ENCODE peak calls at places on chromosome 3, in eight cellular contexts. One of them, this sample, is unnamed. For H3K4me1, the result is how much of the 10 kb centered on the place peaks cover.

GRCh38 chr3:98791341-98792325 is 28.5 kb downstream of the ST3GAL6 start:
- DNase-seq in ovary: no peak
- DNase-seq in endodermal cell: no peak
- DNase-seq in sigmoid colon: no peak
- DNase-seq in osteoblast: no peak
- DNase-seq in upper lobe of right lung: no peak
- DNase-seq in tibial artery: no peak
- DNase-seq in MM.1S: no peak
- DNase-seq in this sample: no peak

GRCh38 chr3:88149146-88149515 is 628 bp upstream of the C3orf38 start:
- DNase-seq in upper lobe of right lung: no peak
- DNase-seq in ovary: no peak
- DNase-seq in endodermal cell: no peak
- DNase-seq in tibial artery: peak
- DNase-seq in MM.1S: peak
- DNase-seq in sigmoid colon: no peak
- DNase-seq in osteoblast: no peak
- DNase-seq in this sample: no peak

GRCh38 chr3:66239513-66240135 is 18.8 kb downstream of the SLC25A26 start:
- DNase-seq in upper lobe of right lung: no peak
- DNase-seq in endodermal cell: no peak
- DNase-seq in MM.1S: peak
- DNase-seq in sigmoid colon: no peak
- DNase-seq in osteoblast: no peak
- DNase-seq in ovary: no peak
- DNase-seq in tibial artery: no peak
- DNase-seq in this sample: no peak

GRCh38 chr3:181723568-181724431 is 12.1 kb downstream of the SOX2 start:
- DNase-seq in osteoblast: no peak
- DNase-seq in MM.1S: no peak
- DNase-seq in ovary: no peak
- DNase-seq in endodermal cell: peak
- DNase-seq in tibial artery: no peak
- DNase-seq in upper lobe of right lung: no peak
- DNase-seq in sigmoid colon: no peak
- DNase-seq in this sample: no peak

GRCh38 chr3:24605511-24605910 is 110.9 kb upstream of the THRB start:
- DNase-seq in upper lobe of right lung: no peak
- DNase-seq in tibial artery: no peak
- DNase-seq in ovary: no peak
- DNase-seq in endodermal cell: no peak
- DNase-seq in osteoblast: peak
- DNase-seq in sigmoid colon: no peak
- DNase-seq in MM.1S: no peak
- DNase-seq in this sample: no peak

GRCh38 chr3:71447803-71448202 is 135.7 kb downstream of the FOXP1 start:
- DNase-seq in endodermal cell: no peak
- DNase-seq in sigmoid colon: no peak
- DNase-seq in MM.1S: no peak
- DNase-seq in upper lobe of right lung: no peak
- DNase-seq in tibial artery: no peak
- DNase-seq in ovary: no peak
- DNase-seq in osteoblast: no peak
- DNase-seq in this sample: no peak

GRCh38 chr3:149726716-149727407 is 25.4 kb downstream of the COMMD2 start:
- DNase-seq in upper lobe of right lung: no peak
- DNase-seq in ovary: no peak
- DNase-seq in sigmoid colon: no peak
- DNase-seq in endodermal cell: no peak
- DNase-seq in MM.1S: no peak
- DNase-seq in osteoblast: no peak
- DNase-seq in tibial artery: no peak
- DNase-seq in this sample: no peak

GRCh38 chr3:69683076-69683806 is 56.0 kb upstream of the MITF start:
- DNase-seq in MM.1S: no peak
- DNase-seq in tibial artery: no peak
- DNase-seq in endodermal cell: peak
- DNase-seq in sigmoid colon: no peak
- DNase-seq in upper lobe of right lung: no peak
- DNase-seq in osteoblast: no peak
- DNase-seq in ovary: no peak
- DNase-seq in this sample: no peak

GRCh38 chr3:159733194-159733860 is 255.3 kb upstream of the IL12A start:
- DNase-seq in sigmoid colon: no peak
- DNase-seq in tibial artery: no peak
- DNase-seq in osteoblast: peak
- DNase-seq in upper lobe of right lung: no peak
- DNase-seq in ovary: no peak
- DNase-seq in MM.1S: no peak
- DNase-seq in endodermal cell: no peak
- DNase-seq in this sample: no peak

GRCh38 chr3:19065027-19065426 is 83.3 kb upstream of the KCNH8 start:
- DNase-seq in MM.1S: no peak
- DNase-seq in upper lobe of right lung: no peak
- DNase-seq in osteoblast: no peak
- DNase-seq in sigmoid colon: no peak
- DNase-seq in tibial artery: no peak
- DNase-seq in endodermal cell: no peak
- DNase-seq in ovary: no peak
- DNase-seq in this sample: no peak
- H3K4me1 ChIP-seq in MM.1S: under half
- H3K4me1 ChIP-seq in upper lobe of right lung: under half
- H3K4me1 ChIP-seq in osteoblast: under half
- H3K4me1 ChIP-seq in sigmoid colon: under half
- H3K4me1 ChIP-seq in tibial artery: under half
- H3K4me1 ChIP-seq in endodermal cell: under half
- H3K4me1 ChIP-seq in ovary: under half
- H3K4me1 ChIP-seq in this sample: under half

GRCh38 chr3:56086355-56086754 is 381.9 kb downstream of the ERC2 start:
- DNase-seq in tibial artery: no peak
- DNase-seq in osteoblast: no peak
- DNase-seq in sigmoid colon: no peak
- DNase-seq in MM.1S: no peak
- DNase-seq in endodermal cell: no peak
- DNase-seq in upper lobe of right lung: no peak
- DNase-seq in ovary: no peak
- DNase-seq in this sample: no peak
- H3K4me1 ChIP-seq in tibial artery: under half
- H3K4me1 ChIP-seq in osteoblast: under half
- H3K4me1 ChIP-seq in sigmoid colon: under half
- H3K4me1 ChIP-seq in MM.1S: under half
- H3K4me1 ChIP-seq in endodermal cell: under half
- H3K4me1 ChIP-seq in upper lobe of right lung: under half
- H3K4me1 ChIP-seq in ovary: under half
- H3K4me1 ChIP-seq in this sample: under half

GRCh38 chr3:123658118-123658859 is 73.4 kb upstream of the HACD2 start:
- DNase-seq in MM.1S: no peak
- DNase-seq in endodermal cell: no peak
- DNase-seq in upper lobe of right lung: no peak
- DNase-seq in ovary: peak
- DNase-seq in tibial artery: peak
- DNase-seq in osteoblast: no peak
- DNase-seq in sigmoid colon: peak
- DNase-seq in this sample: peak
- H3K4me1 ChIP-seq in MM.1S: under half
- H3K4me1 ChIP-seq in endodermal cell: under half
- H3K4me1 ChIP-seq in upper lobe of right lung: half or more
- H3K4me1 ChIP-seq in ovary: under half
- H3K4me1 ChIP-seq in tibial artery: half or more
- H3K4me1 ChIP-seq in osteoblast: half or more
- H3K4me1 ChIP-seq in sigmoid colon: half or more
- H3K4me1 ChIP-seq in this sample: half or more

DNA sequence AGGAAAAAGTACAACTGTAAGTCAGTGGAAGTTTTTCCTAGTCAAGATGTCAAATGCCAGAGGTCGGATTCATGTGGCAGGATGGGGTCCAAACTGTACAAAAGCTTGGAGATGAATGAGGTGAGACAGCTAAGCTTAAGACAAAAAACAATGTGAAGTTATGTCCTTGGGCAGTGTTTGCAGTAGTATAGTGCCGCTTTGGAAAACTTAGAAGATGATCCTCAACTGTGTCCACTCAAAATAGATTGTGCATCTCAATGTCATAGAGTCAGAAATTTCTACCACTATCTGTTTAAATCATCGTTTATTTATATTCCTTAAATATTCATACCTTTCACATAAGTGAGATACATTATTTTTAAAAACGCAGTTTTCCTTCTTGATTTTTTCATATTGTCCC is 77.3 kb downstream of the MBNL1 start:
- DNase-seq in MM.1S: no peak
- DNase-seq in tibial artery: no peak
- DNase-seq in osteoblast: no peak
- DNase-seq in upper lobe of right lung: no peak
- DNase-seq in sigmoid colon: no peak
- DNase-seq in endodermal cell: no peak
- DNase-seq in ovary: no peak
- DNase-seq in this sample: no peak
- H3K4me1 ChIP-seq in MM.1S: under half
- H3K4me1 ChIP-seq in tibial artery: under half
- H3K4me1 ChIP-seq in osteoblast: under half
- H3K4me1 ChIP-seq in upper lobe of right lung: under half
- H3K4me1 ChIP-seq in sigmoid colon: half or more
- H3K4me1 ChIP-seq in endodermal cell: under half
- H3K4me1 ChIP-seq in ovary: under half
- H3K4me1 ChIP-seq in this sample: half or more

GRCh38 chr3:156862338-156862737 is 36.2 kb downstream of the LEKR1 start:
- DNase-seq in MM.1S: no peak
- DNase-seq in endodermal cell: no peak
- DNase-seq in upper lobe of right lung: no peak
- DNase-seq in sigmoid colon: no peak
- DNase-seq in ovary: no peak
- DNase-seq in tibial artery: no peak
- DNase-seq in osteoblast: no peak
- DNase-seq in this sample: no peak

GRCh38 chr3:156860873-156861272 is 34.7 kb downstream of the LEKR1 start:
- DNase-seq in ovary: no peak
- DNase-seq in sigmoid colon: no peak
- DNase-seq in endodermal cell: no peak
- DNase-seq in upper lobe of right lung: no peak
- DNase-seq in MM.1S: no peak
- DNase-seq in tibial artery: no peak
- DNase-seq in osteoblast: no peak
- DNase-seq in this sample: no peak

DNA sequence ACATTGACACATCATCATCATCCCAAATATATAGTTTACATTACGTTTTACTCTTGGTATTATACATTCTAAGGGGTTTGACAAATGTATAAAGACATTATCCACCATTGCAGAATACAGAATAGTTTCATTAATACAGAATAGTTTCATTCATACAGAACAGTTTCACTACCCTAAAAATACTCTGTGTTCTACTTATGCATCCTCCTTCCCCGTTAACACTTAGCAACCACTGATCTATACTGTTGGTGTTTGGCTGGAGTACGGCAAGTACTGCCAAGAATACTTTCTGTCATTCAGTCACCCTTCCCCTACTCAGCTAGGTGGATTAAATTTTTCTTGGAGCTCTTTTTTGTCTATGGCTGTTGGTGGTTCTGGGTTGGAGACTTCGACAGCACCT is 33.4 kb downstream of the LEKR1 start:
- DNase-seq in tibial artery: no peak
- DNase-seq in sigmoid colon: no peak
- DNase-seq in osteoblast: no peak
- DNase-seq in upper lobe of right lung: no peak
- DNase-seq in ovary: no peak
- DNase-seq in MM.1S: no peak
- DNase-seq in endodermal cell: no peak
- DNase-seq in this sample: no peak
- H3K4me1 ChIP-seq in tibial artery: under half
- H3K4me1 ChIP-seq in sigmoid colon: under half
- H3K4me1 ChIP-seq in osteoblast: under half
- H3K4me1 ChIP-seq in upper lobe of right lung: under half
- H3K4me1 ChIP-seq in ovary: under half
- H3K4me1 ChIP-seq in MM.1S: under half
- H3K4me1 ChIP-seq in endodermal cell: under half
- H3K4me1 ChIP-seq in this sample: under half

DNA sequence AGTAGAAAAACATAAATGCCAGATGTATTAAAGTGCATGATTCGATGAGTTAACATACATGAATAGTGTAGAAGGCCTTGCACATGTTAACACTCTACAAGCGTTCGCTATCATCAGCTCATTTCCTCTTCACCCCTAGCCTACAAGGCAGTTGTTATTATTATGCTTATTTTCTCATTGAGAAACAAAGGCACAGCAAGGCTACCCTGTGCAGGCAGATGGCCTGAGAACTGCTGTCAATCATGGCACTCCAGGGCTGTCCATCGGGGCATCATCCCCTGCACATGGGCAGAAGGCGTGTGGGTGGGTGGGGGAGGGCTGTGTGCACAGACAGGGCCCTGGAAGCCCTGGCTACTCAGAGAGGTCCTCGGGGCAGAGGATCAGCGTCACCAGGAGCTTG is 9.4 kb upstream of the ZXDC start:
- DNase-seq in ovary: no peak
- DNase-seq in osteoblast: peak
- DNase-seq in endodermal cell: no peak
- DNase-seq in tibial artery: no peak
- DNase-seq in upper lobe of right lung: no peak
- DNase-seq in MM.1S: no peak
- DNase-seq in sigmoid colon: no peak
- DNase-seq in this sample: no peak
- H3K4me1 ChIP-seq in ovary: under half
- H3K4me1 ChIP-seq in osteoblast: under half
- H3K4me1 ChIP-seq in endodermal cell: under half
- H3K4me1 ChIP-seq in tibial artery: under half
- H3K4me1 ChIP-seq in upper lobe of right lung: under half
- H3K4me1 ChIP-seq in MM.1S: under half
- H3K4me1 ChIP-seq in sigmoid colon: under half
- H3K4me1 ChIP-seq in this sample: under half

DNA sequence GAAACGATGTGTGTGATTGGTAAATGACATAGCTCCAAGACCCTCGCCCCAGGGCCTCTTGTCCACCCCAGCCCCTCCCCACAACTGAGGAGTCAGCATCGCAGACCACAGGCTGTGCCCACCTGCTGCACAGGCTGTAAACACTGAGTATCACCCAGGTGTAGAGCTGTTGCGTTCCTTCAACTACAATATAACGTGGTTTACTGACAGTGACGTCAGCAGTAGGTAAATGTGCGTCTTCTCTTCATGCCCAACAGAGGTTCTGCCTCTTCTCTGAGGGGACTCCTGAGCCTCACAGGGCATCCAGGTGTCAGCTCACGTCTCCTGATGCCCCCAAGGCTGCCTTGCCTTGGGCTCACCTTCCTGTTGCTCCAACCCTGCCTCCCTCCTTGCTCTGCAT is 395.1 kb downstream of the CACNA2D3 start:
- DNase-seq in upper lobe of right lung: no peak
- DNase-seq in ovary: no peak
- DNase-seq in endodermal cell: no peak
- DNase-seq in MM.1S: no peak
- DNase-seq in tibial artery: no peak
- DNase-seq in sigmoid colon: no peak
- DNase-seq in osteoblast: no peak
- DNase-seq in this sample: no peak
- H3K4me1 ChIP-seq in upper lobe of right lung: under half
- H3K4me1 ChIP-seq in ovary: under half
- H3K4me1 ChIP-seq in endodermal cell: under half
- H3K4me1 ChIP-seq in MM.1S: under half
- H3K4me1 ChIP-seq in tibial artery: under half
- H3K4me1 ChIP-seq in sigmoid colon: under half
- H3K4me1 ChIP-seq in osteoblast: under half
- H3K4me1 ChIP-seq in this sample: under half

This sample was measured in lower lobe of right lung.